ENCODE peak calls at places on chromosomes 4 and X, in eight cellular contexts. P, M, L, W, Q, J, Z and U are unnamed samples.

GRCh38 chr4:107857741-107858140 is 33.0 kb downstream of the SGMS2 start:
- DNase-seq in P (no peak), M (no peak), L (no peak), W (no peak), Q (no peak), J (no peak), Z (no peak), U (no peak)

GRCh38 chrX:108123591-108124366 is 32.2 kb downstream of the ATG4A start:
- DNase-seq in P (no peak), M (no peak), L (no peak), W (no peak), Q (no peak), J (no peak), Z (no peak), U (no peak)

GRCh38 chrX:56800307-56800706 is 71.3 kb downstream of the NBDY start:
- DNase-seq in P (no peak), M (no peak), L (no peak), W (no peak), Q (no peak), J (no peak), Z (no peak), U (no peak)

GRCh38 chr4:25457053-25457715 is 80.1 kb downstream of the ANAPC4 start:
- DNase-seq in P (peak), M (no peak), L (no peak), W (no peak), Q (no peak), J (no peak), Z (no peak), U (no peak)

GRCh38 chrX:148499638-148500427 is 584 bp upstream of the AFF2 start:
- DNase-seq in P (no peak), M (peak), L (no peak), W (no peak), Q (no peak), J (no peak), Z (no peak), U (no peak)

GRCh38 chrX:13482764-13483552 is 86.4 kb upstream of the EGFL6 start:
- DNase-seq in P (no peak), M (no peak), L (no peak), W (no peak), Q (no peak), J (no peak), Z (no peak), U (no peak)

GRCh38 chrX:104376937-104377336 is 122.2 kb upstream of the ESX1 start:
- DNase-seq in P (no peak), M (no peak), L (no peak), W (no peak), Q (no peak), J (no peak), Z (no peak), U (no peak)

GRCh38 chr4:154982187-154983047 is 201.3 kb downstream of the RBM46 start:
- DNase-seq in P (peak), M (peak), L (peak), W (peak), Q (peak), J (peak), Z (peak), U (peak)

GRCh38 chr4:147198411-147199051 is 252.9 kb upstream of the TTC29 start:
- DNase-seq in P (peak), M (peak), L (no peak), W (no peak), Q (no peak), J (no peak), Z (no peak), U (no peak)

GRCh38 chr4:74410272-74410671 is 34.7 kb upstream of the AREG start:
- DNase-seq in P (no peak), M (peak), L (no peak), W (no peak), Q (no peak), J (no peak), Z (no peak), U (no peak)

GRCh38 chr4:184408021-184408710 is 66.2 kb downstream of the IRF2 start:
- DNase-seq in P (peak), M (no peak), L (no peak), W (no peak), Q (no peak), J (no peak), Z (no peak), U (no peak)

GRCh38 chr4:185566425-185566824 is 31.1 kb upstream of the PDLIM3 start:
- DNase-seq in P (no peak), M (no peak), L (no peak), W (no peak), Q (no peak), J (no peak), Z (no peak), U (no peak)

GRCh38 chrX:41827886-41828285 is 95.5 kb downstream of the CASK start:
- DNase-seq in P (no peak), M (no peak), L (no peak), W (no peak), Q (no peak), J (no peak), Z (no peak), U (no peak)

GRCh38 chr4:181897935-181898334 is 345.3 kb upstream of the TENM3 start:
- DNase-seq in P (no peak), M (no peak), L (no peak), W (no peak), Q (no peak), J (no peak), Z (no peak), U (no peak)

GRCh38 chrX:150942958-150943594 is 40.1 kb upstream of the HMGB3 start:
- DNase-seq in P (no peak), M (no peak), L (no peak), W (peak), Q (no peak), J (no peak), Z (no peak), U (no peak)

GRCh38 chrX:119398587-119398973 is 556 bp upstream of the SLC25A43 start:
- DNase-seq in P (no peak), M (no peak), L (no peak), W (no peak), Q (no peak), J (peak), Z (no peak), U (no peak)

GRCh38 chrX:109040057-109040456 is 303.7 kb upstream of the IRS4 start:
- DNase-seq in P (no peak), M (peak), L (no peak), W (no peak), Q (no peak), J (no peak), Z (no peak), U (no peak)

GRCh38 chr4:97627785-97628184 is 515.5 kb downstream of the STPG2 start:
- DNase-seq in P (no peak), M (peak), L (no peak), W (no peak), Q (no peak), J (no peak), Z (no peak), U (no peak)

GRCh38 chrX:21940356-21940829 is at the start of gene SMS:
- DNase-seq in P (peak), M (peak), L (no peak), W (peak), Q (peak), J (peak), Z (no peak), U (no peak)

GRCh38 chr4:77636902-77637301 is 31.3 kb downstream of the CXCL13 start:
- DNase-seq in P (peak), M (no peak), L (peak), W (no peak), Q (no peak), J (peak), Z (no peak), U (no peak)

GRCh38 chr4:9867746-9868425 is 86.5 kb downstream of the DRD5 start:
- DNase-seq in P (no peak), M (no peak), L (no peak), W (no peak), Q (no peak), J (no peak), Z (no peak), U (no peak)

GRCh38 chrX:635428-636192 is 5.0 kb downstream of the SHOX start:
- DNase-seq in P (no peak), M (peak), L (no peak), W (no peak), Q (no peak), J (no peak), Z (no peak), U (no peak)
- TF ChIP-seq EZH2 in P (no peak), M (peak), L (no peak), W (no peak), Q (no peak), J (no peak), Z (no peak), U (no peak)

DNA sequence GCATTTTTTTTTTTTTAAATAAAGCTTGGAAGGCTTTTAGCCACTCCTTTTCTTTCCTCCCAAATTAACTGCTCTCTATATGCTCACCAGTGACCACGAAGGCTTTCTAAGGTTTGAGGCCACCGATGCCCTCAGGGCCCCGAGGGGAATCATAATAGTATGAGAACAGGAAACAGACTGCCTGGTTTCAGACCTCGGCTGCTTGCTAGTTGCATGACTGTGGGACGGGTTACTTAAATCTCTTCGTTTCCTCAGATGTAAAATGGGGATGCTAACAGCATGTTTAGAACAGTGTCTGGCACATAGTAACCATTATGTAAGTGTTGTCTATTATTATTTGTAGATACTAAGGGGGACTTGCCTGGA is 3.6 kb downstream of the LINC00632 start:
- DNase-seq in P (no peak), M (no peak), L (no peak), W (no peak), Q (no peak), J (no peak), Z (no peak), U (no peak)
- TF ChIP-seq POLR2AphosphoS5 in P (no peak), M (no peak), L (no peak), W (no peak), Q (no peak), J (no peak), Z (no peak), U (no peak)

GRCh38 chr4:55635282-55635681 is 816 bp downstream of the NMU start:
- DNase-seq in P (no peak), M (peak), L (no peak), W (peak), Q (no peak), J (no peak), Z (no peak), U (no peak)
- H3K4me3 ChIP-seq in P (no peak), M (peak), L (peak), W (peak), Q (peak), J (no peak), Z (no peak), U (no peak)

GRCh38 chrX:24983931-24984330 is 31.8 kb downstream of the ARX start:
- DNase-seq in P (no peak), M (no peak), L (no peak), W (no peak), Q (no peak), J (no peak), Z (no peak), U (no peak)
- TF ChIP-seq EZH2 in P (no peak), M (no peak), L (no peak), W (no peak), Q (no peak), J (no peak), Z (no peak), U (no peak)

GRCh38 chr4:82372874-82373815 is 646 bp downstream of the HNRNPD start:
- DNase-seq in P (peak), M (peak), L (peak), W (peak), Q (peak), J (peak), Z (peak), U (peak)

GRCh38 chr4:82371398-82371972 is 2.3 kb downstream of the HNRNPD start:
- DNase-seq in P (peak), M (peak), L (no peak), W (peak), Q (no peak), J (no peak), Z (no peak), U (no peak)

GRCh38 chr4:82372502-82372873 is 1.3 kb downstream of the HNRNPD start:
- DNase-seq in P (peak), M (peak), L (no peak), W (peak), Q (no peak), J (no peak), Z (no peak), U (no peak)

GRCh38 chr4:82376109-82376508 is 2.3 kb upstream of the HNRNPD start:
- DNase-seq in P (no peak), M (no peak), L (no peak), W (no peak), Q (no peak), J (no peak), Z (no peak), U (no peak)

DNA sequence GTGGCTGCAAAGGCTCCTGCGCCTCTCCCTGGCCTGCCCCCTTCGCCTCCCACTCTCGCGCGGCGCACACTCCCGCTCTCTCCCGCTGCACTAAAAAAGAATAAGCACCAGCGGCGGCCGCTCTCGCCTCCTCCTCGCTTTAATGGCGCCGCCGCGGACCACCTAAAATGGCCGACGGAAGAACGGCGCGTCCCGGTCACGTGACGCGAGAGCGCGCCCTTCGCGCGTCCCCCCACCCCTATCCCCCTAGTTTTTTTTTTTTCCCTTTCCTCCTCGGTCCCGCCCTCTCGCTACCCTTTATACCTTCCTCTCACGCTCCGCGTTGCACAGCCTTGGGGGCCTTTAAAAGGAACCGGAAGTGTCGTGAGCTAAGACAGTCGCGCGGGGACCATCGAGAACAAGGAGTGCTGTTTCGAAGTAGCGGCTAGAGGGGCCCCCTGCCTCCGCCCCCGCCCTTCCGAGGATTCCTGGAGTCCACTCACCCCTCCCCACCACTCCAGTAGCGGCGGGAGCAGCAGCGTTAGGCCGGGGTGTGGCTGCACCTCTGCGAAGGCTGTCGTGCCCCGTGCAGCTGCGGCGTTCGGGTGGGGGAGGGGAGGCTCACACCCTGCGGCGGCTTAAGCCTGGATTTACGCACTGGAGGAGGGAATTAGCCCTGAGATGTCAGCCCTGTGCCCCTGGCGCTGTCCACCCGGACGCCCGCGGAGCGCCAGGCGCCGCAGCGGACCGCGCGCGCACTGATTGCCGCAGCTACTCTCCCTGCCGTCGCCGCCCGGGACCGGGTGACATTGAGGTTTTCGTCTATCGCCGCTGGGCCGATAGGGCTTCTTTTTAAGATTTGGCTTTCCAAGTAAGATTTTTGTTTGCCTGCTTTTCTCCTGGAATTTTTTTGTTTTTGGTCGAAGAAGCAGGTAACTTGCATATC is at the start of gene HNRNPD:
- DNase-seq in P (peak), M (peak), L (peak), W (peak), Q (peak), J (peak), Z (peak), U (peak)
- TF ChIP-seq POLR2AphosphoS5 in P (peak), M (peak), L (peak), W (peak), Q (peak), J (peak), Z (peak), U (peak)